ENCODE peak calls at places on chromosomes 13 and 19, in nine cellular contexts. One of them, this sample, is unnamed.

GRCh38 chr13:30915691-30916541 is 9.8 kb downstream of the MEDAG start:
- DNase-seq in NCI-H69: peak; percentile 65
- DNase-seq in AG08396: no peak
- DNase-seq in T follicular helper cell: no peak
- DNase-seq in Daoy: no peak
- DNase-seq in mammary epithelial cell: peak; percentile 17
- DNase-seq in stomach: no peak
- DNase-seq in IMR-90: no peak
- DNase-seq in effector memory CD4-positive, alpha-beta T cell: no peak
- DNase-seq in this sample: no peak

GRCh38 chr13:33228645-33229445 is 56.7 kb downstream of the STARD13 start:
- DNase-seq in NCI-H69: peak; percentile 65
- DNase-seq in AG08396: peak; percentile 20
- DNase-seq in T follicular helper cell: no peak
- DNase-seq in Daoy: peak; percentile 44
- DNase-seq in mammary epithelial cell: no peak
- DNase-seq in stomach: no peak
- DNase-seq in IMR-90: peak; percentile 83
- DNase-seq in effector memory CD4-positive, alpha-beta T cell: no peak
- DNase-seq in this sample: peak; percentile 78

GRCh38 chr13:113468461-113469147 is 15.3 kb upstream of the ADPRHL1 start:
- DNase-seq in NCI-H69: peak; percentile 87
- DNase-seq in AG08396: no peak
- DNase-seq in T follicular helper cell: no peak
- DNase-seq in Daoy: no peak
- DNase-seq in mammary epithelial cell: no peak
- DNase-seq in stomach: no peak
- DNase-seq in IMR-90: no peak
- DNase-seq in effector memory CD4-positive, alpha-beta T cell: no peak
- DNase-seq in this sample: no peak

GRCh38 chr13:99386911-99387788 is 80.0 kb upstream of the GPR183 start:
- DNase-seq in NCI-H69: peak; percentile 86
- DNase-seq in AG08396: peak; percentile 39
- DNase-seq in T follicular helper cell: peak; percentile 78
- DNase-seq in Daoy: peak; percentile 47
- DNase-seq in mammary epithelial cell: peak; percentile 11
- DNase-seq in stomach: peak; percentile 46
- DNase-seq in IMR-90: no peak
- DNase-seq in effector memory CD4-positive, alpha-beta T cell: peak; percentile 71
- DNase-seq in this sample: peak; percentile 27

GRCh38 chr13:72293206-72293605 is 426.2 kb upstream of the DACH1 start:
- DNase-seq in NCI-H69: no peak
- DNase-seq in AG08396: no peak
- DNase-seq in T follicular helper cell: no peak
- DNase-seq in Daoy: no peak
- DNase-seq in mammary epithelial cell: peak; percentile 38
- DNase-seq in stomach: no peak
- DNase-seq in IMR-90: no peak
- DNase-seq in effector memory CD4-positive, alpha-beta T cell: no peak
- DNase-seq in this sample: no peak

GRCh38 chr19:52923782-52924593 is 760 bp upstream of the ZNF888 start:
- DNase-seq in NCI-H69: peak; percentile 5
- DNase-seq in AG08396: peak; percentile 13
- DNase-seq in T follicular helper cell: no peak
- DNase-seq in Daoy: peak; percentile 66
- DNase-seq in mammary epithelial cell: peak; percentile 41
- DNase-seq in stomach: peak; percentile 66
- DNase-seq in IMR-90: no peak
- DNase-seq in effector memory CD4-positive, alpha-beta T cell: no peak
- DNase-seq in this sample: peak; percentile 45

GRCh38 chr13:111265006-111265700 is 55.3 kb upstream of the TEX29 start:
- DNase-seq in NCI-H69: no peak
- DNase-seq in AG08396: no peak
- DNase-seq in T follicular helper cell: no peak
- DNase-seq in Daoy: no peak
- DNase-seq in mammary epithelial cell: no peak
- DNase-seq in stomach: no peak
- DNase-seq in IMR-90: no peak
- DNase-seq in effector memory CD4-positive, alpha-beta T cell: no peak
- DNase-seq in this sample: no peak

GRCh38 chr19:21566073-21566472 is 60.7 kb downstream of the ZNF429 start:
- DNase-seq in NCI-H69: no peak
- DNase-seq in AG08396: no peak
- DNase-seq in T follicular helper cell: no peak
- DNase-seq in Daoy: no peak
- DNase-seq in mammary epithelial cell: no peak
- DNase-seq in stomach: no peak
- DNase-seq in IMR-90: no peak
- DNase-seq in effector memory CD4-positive, alpha-beta T cell: no peak
- DNase-seq in this sample: peak; percentile 36

GRCh38 chr13:53501387-53501786 is 472.8 kb downstream of the OLFM4 start:
- DNase-seq in NCI-H69: peak; percentile 66
- DNase-seq in AG08396: no peak
- DNase-seq in T follicular helper cell: no peak
- DNase-seq in Daoy: no peak
- DNase-seq in mammary epithelial cell: no peak
- DNase-seq in stomach: no peak
- DNase-seq in IMR-90: no peak
- DNase-seq in effector memory CD4-positive, alpha-beta T cell: no peak
- DNase-seq in this sample: no peak

GRCh38 chr19:8877854-8878705 is 45.9 kb downstream of the MBD3L1 start:
- DNase-seq in NCI-H69: no peak
- DNase-seq in AG08396: no peak
- DNase-seq in T follicular helper cell: no peak
- DNase-seq in Daoy: no peak
- DNase-seq in mammary epithelial cell: no peak
- DNase-seq in stomach: no peak
- DNase-seq in IMR-90: no peak
- DNase-seq in effector memory CD4-positive, alpha-beta T cell: no peak
- DNase-seq in this sample: no peak

GRCh38 chr19:3254520-3254919 is 30.1 kb downstream of the CELF5 start:
- DNase-seq in NCI-H69: no peak
- DNase-seq in AG08396: no peak
- DNase-seq in T follicular helper cell: no peak
- DNase-seq in Daoy: no peak
- DNase-seq in mammary epithelial cell: no peak
- DNase-seq in stomach: no peak
- DNase-seq in IMR-90: no peak
- DNase-seq in effector memory CD4-positive, alpha-beta T cell: no peak
- DNase-seq in this sample: no peak

GRCh38 chr13:50892162-50892944 is 17.2 kb upstream of the RNASEH2B start:
- DNase-seq in NCI-H69: no peak
- DNase-seq in AG08396: no peak
- DNase-seq in T follicular helper cell: peak; percentile 14
- DNase-seq in Daoy: no peak
- DNase-seq in mammary epithelial cell: no peak
- DNase-seq in stomach: no peak
- DNase-seq in IMR-90: no peak
- DNase-seq in effector memory CD4-positive, alpha-beta T cell: no peak
- DNase-seq in this sample: no peak

GRCh38 chr13:43573361-43573740 is 213.4 kb downstream of the ENOX1 start:
- DNase-seq in NCI-H69: no peak
- DNase-seq in AG08396: no peak
- DNase-seq in T follicular helper cell: no peak
- DNase-seq in Daoy: no peak
- DNase-seq in mammary epithelial cell: peak; percentile 3
- DNase-seq in stomach: no peak
- DNase-seq in IMR-90: no peak
- DNase-seq in effector memory CD4-positive, alpha-beta T cell: no peak
- DNase-seq in this sample: peak; percentile 36

GRCh38 chr13:20264271-20265018 is 32.3 kb upstream of the GJB6 start:
- DNase-seq in NCI-H69: no peak
- DNase-seq in AG08396: no peak
- DNase-seq in T follicular helper cell: no peak
- DNase-seq in Daoy: no peak
- DNase-seq in mammary epithelial cell: no peak
- DNase-seq in stomach: no peak
- DNase-seq in IMR-90: no peak
- DNase-seq in effector memory CD4-positive, alpha-beta T cell: no peak
- DNase-seq in this sample: no peak

GRCh38 chr13:106284358-106284757 is 251.1 kb downstream of the EFNB2 start:
- DNase-seq in NCI-H69: no peak
- DNase-seq in AG08396: no peak
- DNase-seq in T follicular helper cell: no peak
- DNase-seq in Daoy: no peak
- DNase-seq in mammary epithelial cell: peak; percentile 82
- DNase-seq in stomach: no peak
- DNase-seq in IMR-90: peak; percentile 41
- DNase-seq in effector memory CD4-positive, alpha-beta T cell: no peak
- DNase-seq in this sample: peak; percentile 71

GRCh38 chr19:10946964-10947657 is 13.7 kb upstream of the SMARCA4 start:
- DNase-seq in NCI-H69: no peak
- DNase-seq in AG08396: no peak
- DNase-seq in T follicular helper cell: no peak
- DNase-seq in Daoy: peak; percentile 68
- DNase-seq in mammary epithelial cell: no peak
- DNase-seq in stomach: no peak
- DNase-seq in IMR-90: peak; percentile 60
- DNase-seq in effector memory CD4-positive, alpha-beta T cell: no peak
- DNase-seq in this sample: peak; percentile 71

GRCh38 chr13:68078874-68079273 is 848.7 kb upstream of the PCDH9 start:
- DNase-seq in NCI-H69: no peak
- DNase-seq in AG08396: no peak
- DNase-seq in T follicular helper cell: no peak
- DNase-seq in Daoy: no peak
- DNase-seq in mammary epithelial cell: no peak
- DNase-seq in stomach: no peak
- DNase-seq in IMR-90: no peak
- DNase-seq in effector memory CD4-positive, alpha-beta T cell: no peak
- DNase-seq in this sample: no peak

GRCh38 chr13:102847272-102848234 is 1.7 kb downstream of the ERCC5 start:
- DNase-seq in NCI-H69: peak; percentile 58
- DNase-seq in AG08396: no peak
- DNase-seq in T follicular helper cell: no peak
- DNase-seq in Daoy: no peak
- DNase-seq in mammary epithelial cell: peak; percentile 13
- DNase-seq in stomach: no peak
- DNase-seq in IMR-90: peak; percentile 54
- DNase-seq in effector memory CD4-positive, alpha-beta T cell: no peak
- DNase-seq in this sample: peak; percentile 52

GRCh38 chr19:38932425-38933179 is 1.9 kb downstream of the MRPS12 start:
- DNase-seq in NCI-H69: peak; percentile 35
- DNase-seq in AG08396: no peak
- DNase-seq in T follicular helper cell: no peak
- DNase-seq in Daoy: no peak
- DNase-seq in mammary epithelial cell: no peak
- DNase-seq in stomach: no peak
- DNase-seq in IMR-90: peak; percentile 44
- DNase-seq in effector memory CD4-positive, alpha-beta T cell: no peak
- DNase-seq in this sample: peak; percentile 53

GRCh38 chr13:49374585-49375290 is 69.1 kb downstream of the CAB39L start:
- DNase-seq in NCI-H69: no peak
- DNase-seq in AG08396: peak; percentile 65
- DNase-seq in T follicular helper cell: no peak
- DNase-seq in Daoy: peak; percentile 78
- DNase-seq in mammary epithelial cell: peak; percentile 83
- DNase-seq in stomach: no peak
- DNase-seq in IMR-90: peak; percentile 87
- DNase-seq in effector memory CD4-positive, alpha-beta T cell: no peak
- DNase-seq in this sample: peak; percentile 94

GRCh38 chr13:51360489-51360888 is 21.0 kb downstream of the SERPINE3 start:
- DNase-seq in NCI-H69: peak; percentile 77
- DNase-seq in AG08396: no peak
- DNase-seq in T follicular helper cell: no peak
- DNase-seq in Daoy: no peak
- DNase-seq in mammary epithelial cell: no peak
- DNase-seq in stomach: no peak
- DNase-seq in IMR-90: no peak
- DNase-seq in effector memory CD4-positive, alpha-beta T cell: no peak
- DNase-seq in this sample: no peak

GRCh38 chr13:71613347-71613746 is 253.7 kb downstream of the DACH1 start:
- DNase-seq in NCI-H69: no peak
- DNase-seq in AG08396: no peak
- DNase-seq in T follicular helper cell: no peak
- DNase-seq in Daoy: no peak
- DNase-seq in mammary epithelial cell: no peak
- DNase-seq in stomach: no peak
- DNase-seq in IMR-90: no peak
- DNase-seq in effector memory CD4-positive, alpha-beta T cell: no peak
- DNase-seq in this sample: no peak

GRCh38 chr19:37304190-37304883 is 66.6 kb upstream of the ZNF527 start:
- DNase-seq in NCI-H69: no peak
- DNase-seq in AG08396: peak; percentile 45
- DNase-seq in T follicular helper cell: no peak
- DNase-seq in Daoy: peak; percentile 19
- DNase-seq in mammary epithelial cell: no peak
- DNase-seq in stomach: no peak
- DNase-seq in IMR-90: no peak
- DNase-seq in effector memory CD4-positive, alpha-beta T cell: no peak
- DNase-seq in this sample: no peak

GRCh38 chr13:33271759-33272158 is 13.8 kb downstream of the STARD13 start:
- DNase-seq in NCI-H69: no peak
- DNase-seq in AG08396: no peak
- DNase-seq in T follicular helper cell: no peak
- DNase-seq in Daoy: no peak
- DNase-seq in mammary epithelial cell: no peak
- DNase-seq in stomach: no peak
- DNase-seq in IMR-90: peak; percentile 50
- DNase-seq in effector memory CD4-positive, alpha-beta T cell: no peak
- DNase-seq in this sample: no peak

GRCh38 chr13:79282976-79283375 is 123.1 kb downstream of the RBM26 start:
- DNase-seq in NCI-H69: no peak
- DNase-seq in AG08396: no peak
- DNase-seq in T follicular helper cell: no peak
- DNase-seq in Daoy: no peak
- DNase-seq in mammary epithelial cell: peak; percentile 48
- DNase-seq in stomach: no peak
- DNase-seq in IMR-90: no peak
- DNase-seq in effector memory CD4-positive, alpha-beta T cell: no peak
- DNase-seq in this sample: peak; percentile 21

GRCh38 chr13:109862627-109863026 is 76.2 kb upstream of the IRS2 start:
- DNase-seq in NCI-H69: no peak
- DNase-seq in AG08396: peak; percentile 22
- DNase-seq in T follicular helper cell: no peak
- DNase-seq in Daoy: no peak
- DNase-seq in mammary epithelial cell: peak; percentile 80
- DNase-seq in stomach: no peak
- DNase-seq in IMR-90: peak; percentile 80
- DNase-seq in effector memory CD4-positive, alpha-beta T cell: no peak
- DNase-seq in this sample: peak; percentile 86

GRCh38 chr19:19447536-19448237 is 42.2 kb downstream of the GATAD2A start:
- DNase-seq in NCI-H69: no peak
- DNase-seq in AG08396: no peak
- DNase-seq in T follicular helper cell: peak; percentile 47
- DNase-seq in Daoy: no peak
- DNase-seq in mammary epithelial cell: no peak
- DNase-seq in stomach: no peak
- DNase-seq in IMR-90: peak; percentile 28
- DNase-seq in effector memory CD4-positive, alpha-beta T cell: peak; percentile 35
- DNase-seq in this sample: no peak

GRCh38 chr19:58181902-58182576 is 822 bp upstream of the ZNF274 start:
- DNase-seq in NCI-H69: peak; percentile 52
- DNase-seq in AG08396: no peak
- DNase-seq in T follicular helper cell: peak; percentile 38
- DNase-seq in Daoy: peak; percentile 55
- DNase-seq in mammary epithelial cell: peak; percentile 30
- DNase-seq in stomach: peak; percentile 27
- DNase-seq in IMR-90: no peak
- DNase-seq in effector memory CD4-positive, alpha-beta T cell: peak; percentile 38
- DNase-seq in this sample: peak; percentile 51

GRCh38 chr13:75749407-75749806 is 113.3 kb downstream of the LMO7 start:
- DNase-seq in NCI-H69: peak; percentile 74
- DNase-seq in AG08396: peak; percentile 21
- DNase-seq in T follicular helper cell: no peak
- DNase-seq in Daoy: peak; percentile 10
- DNase-seq in mammary epithelial cell: peak; percentile 59
- DNase-seq in stomach: no peak
- DNase-seq in IMR-90: peak; percentile 47
- DNase-seq in effector memory CD4-positive, alpha-beta T cell: no peak
- DNase-seq in this sample: peak; percentile 36

GRCh38 chr19:21023901-21024300 is 3.4 kb downstream of the ZNF430 start:
- DNase-seq in NCI-H69: no peak
- DNase-seq in AG08396: no peak
- DNase-seq in T follicular helper cell: no peak
- DNase-seq in Daoy: peak; percentile 4
- DNase-seq in mammary epithelial cell: peak; percentile 78
- DNase-seq in stomach: no peak
- DNase-seq in IMR-90: peak; percentile 65
- DNase-seq in effector memory CD4-positive, alpha-beta T cell: no peak
- DNase-seq in this sample: peak; percentile 78

GRCh38 chr13:51585696-51586095 is 1.4 kb downstream of the WDFY2 start:
- DNase-seq in NCI-H69: no peak
- DNase-seq in AG08396: no peak
- DNase-seq in T follicular helper cell: no peak
- DNase-seq in Daoy: peak; percentile 42
- DNase-seq in mammary epithelial cell: peak; percentile 72
- DNase-seq in stomach: no peak
- DNase-seq in IMR-90: peak; percentile 62
- DNase-seq in effector memory CD4-positive, alpha-beta T cell: no peak
- DNase-seq in this sample: peak; percentile 70

This sample was measured in iris pigment epithelial cell.